ENCODE peak calls at places on chromosome 9, in nine cellular contexts. J is midbrain; W is Right ventricle myocardium superior; S is psoas muscle; V is stimulated activated CD4-positive, alpha-beta T cell treated with anti-CD3 and anti-CD28 coated beads, Interleukin-1b, Interleukin-23, amount 100 ng/mL, for 24 hours; X is cardiac muscle cell; K is progenitor cell of endocrine pancreas; O is SIG-M5; P is effector memory CD8-positive, alpha-beta T cell. Y is an unnamed sample.

GRCh38 chr9:126217121-126217520 is 109.5 kb upstream of the MVB12B start:
- DNase-seq in K (no peak), V (no peak), O (no peak), X (no peak), S (no peak), P (no peak), W (no peak), J (no peak), Y (no peak)

GRCh38 chr9:121267689-121268597 is at the start of gene GSN:
- DNase-seq in W (peak; percentile 91), J (peak; percentile 83), O (no peak), P (peak; percentile 23), K (peak; percentile 56), S (peak; percentile 85), V (no peak), X (peak; percentile 68), Y (peak; percentile 92)

GRCh38 chr9:72462340-72462739 is 59.1 kb upstream of the TMC1 start:
- DNase-seq in O (no peak), V (no peak), J (no peak), W (no peak), S (no peak), P (no peak), K (no peak), X (peak; percentile 45), Y (no peak)

GRCh38 chr9:95131023-95131943 is 186.2 kb downstream of the FANCC start:
- DNase-seq in V (peak; percentile 15), K (peak; percentile 54), P (peak; percentile 42), W (peak; percentile 62), J (peak; percentile 78), O (no peak), S (peak; percentile 51), X (peak; percentile 76), Y (peak; percentile 57)

GRCh38 chr9:122220673-122221222 is 8.0 kb downstream of the LHX6 start:
- DNase-seq in P (no peak), J (no peak), O (no peak), X (no peak), K (no peak), S (no peak), W (no peak), V (no peak), Y (no peak)

GRCh38 chr9:134656334-134657034 is 14.9 kb downstream of the COL5A1 start:
- DNase-seq in W (no peak), P (no peak), J (no peak), S (peak; percentile 1), X (no peak), K (no peak), V (no peak), O (no peak), Y (peak; percentile 4)

GRCh38 chr9:83059417-83059816 is 3.5 kb downstream of the RASEF start:
- DNase-seq in J (no peak), P (no peak), W (no peak), X (no peak), S (no peak), O (no peak), K (no peak), V (no peak), Y (no peak)

GRCh38 chr9:38244971-38245370 is 147.5 kb upstream of the ALDH1B1 start:
- DNase-seq in J (no peak), X (no peak), O (no peak), P (no peak), W (no peak), K (no peak), S (no peak), V (no peak), Y (no peak)

GRCh38 chr9:135455401-135456030 is 24.1 kb upstream of the PPP1R26 start:
- DNase-seq in X (no peak), W (no peak), P (no peak), K (no peak), O (no peak), J (no peak), V (no peak), S (no peak), Y (no peak)

GRCh38 chr9:12813960-12814876 is 39.4 kb downstream of the LURAP1L start:
- DNase-seq in X (peak; percentile 96), S (peak; percentile 42), O (no peak), J (no peak), V (no peak), P (no peak), K (no peak), W (peak; percentile 47), Y (peak; percentile 29)

GRCh38 chr9:129242191-129242953 is 64.3 kb upstream of the IER5L start:
- DNase-seq in K (no peak), S (peak; percentile 10), V (no peak), O (no peak), P (no peak), X (no peak), J (no peak), W (peak; percentile 38), Y (peak; percentile 22)

GRCh38 chr9:2359821-2360220 is 261.8 kb upstream of the VLDLR start:
- DNase-seq in O (no peak), W (no peak), J (no peak), K (no peak), V (no peak), S (no peak), P (no peak), X (no peak), Y (no peak)

GRCh38 chr9:32603914-32604852 is 31.2 kb upstream of the NDUFB6 start:
- DNase-seq in K (no peak), S (no peak), V (no peak), O (no peak), X (no peak), W (no peak), P (no peak), J (no peak), Y (no peak)

GRCh38 chr9:126661521-126662251 is 48.0 kb downstream of the LMX1B start:
- DNase-seq in W (no peak), P (no peak), O (no peak), V (no peak), K (peak; percentile 61), S (no peak), J (no peak), X (peak; percentile 18), Y (no peak)

GRCh38 chr9:102514541-102514940 is 480.6 kb upstream of the CYLC2 start:
- DNase-seq in W (no peak), V (no peak), J (no peak), S (no peak), O (no peak), P (no peak), X (no peak), K (no peak), Y (no peak)

GRCh38 chr9:121322037-121322736 is 47.9 kb downstream of the STOM start:
- DNase-seq in J (no peak), V (no peak), K (no peak), S (no peak), P (no peak), W (no peak), X (peak; percentile 88), O (no peak), Y (no peak)

GRCh38 chr9:132049323-132049882 is 30.3 kb downstream of the MED27 start:
- DNase-seq in X (no peak), S (peak; percentile 62), W (peak; percentile 48), J (peak; percentile 37), O (no peak), V (no peak), K (no peak), P (no peak), Y (no peak)

GRCh38 chr9:126453156-126453963 is 126.7 kb downstream of the MVB12B start:
- DNase-seq in W (no peak), O (no peak), X (no peak), S (no peak), K (no peak), P (no peak), V (no peak), J (no peak), Y (no peak)

GRCh38 chr9:133731876-133732321 is 6.3 kb downstream of the SARDH start:
- DNase-seq in K (peak; percentile 5), J (peak; percentile 27), S (no peak), P (no peak), O (no peak), V (no peak), W (peak; percentile 39), X (peak; percentile 55), Y (no peak)

GRCh38 chr9:116124472-116125040 is 29.0 kb upstream of the PAPPA start:
- DNase-seq in K (no peak), W (no peak), J (no peak), O (no peak), S (no peak), X (peak; percentile 62), V (no peak), P (no peak), Y (no peak)

GRCh38 chr9:109974143-109974917 is 194.3 kb downstream of the PALM2AKAP2 start:
- DNase-seq in J (peak; percentile 50), W (peak; percentile 52), V (peak; percentile 23), S (no peak), P (no peak), X (no peak), K (no peak), O (peak; percentile 29), Y (peak; percentile 50)

GRCh38 chr9:114002271-114002985 is 75.7 kb downstream of the AMBP start:
- DNase-seq in J (no peak), W (no peak), O (no peak), X (no peak), S (no peak), K (peak; percentile 1), P (no peak), V (no peak), Y (no peak)

GRCh38 chr9:91807640-91808246 is 142.3 kb downstream of the ROR2 start:
- DNase-seq in P (no peak), X (no peak), W (no peak), S (no peak), V (no peak), J (no peak), K (no peak), O (no peak), Y (no peak)

GRCh38 chr9:614421-614820 is 227.1 kb upstream of the DMRT1 start:
- DNase-seq in P (no peak), J (no peak), X (no peak), W (peak; percentile 48), O (no peak), V (no peak), K (no peak), S (no peak), Y (no peak)

GRCh38 chr9:29208670-29209069 is 1635.4 kb upstream of the C9orf72 start:
- DNase-seq in S (no peak), X (no peak), J (peak; percentile 8), V (no peak), P (no peak), W (no peak), K (no peak), O (no peak), Y (no peak)

GRCh38 chr9:34501889-34502425 is 20.8 kb downstream of the ENHO start:
- DNase-seq in K (no peak), P (no peak), X (peak; percentile 97), J (peak; percentile 98), S (peak; percentile 27), O (no peak), W (peak; percentile 70), V (no peak), Y (peak; percentile 63)